ENCODE peak calls at places on chromosomes 2 and 18, in ten cellular contexts. One of them, this sample, is unnamed.

GRCh38 chr2:159905901-159906300 is 107.9 kb upstream of the CD302 start:
- DNase-seq in coronary artery: no peak
- DNase-seq in stomach: no peak
- DNase-seq in heart left ventricle: no peak
- DNase-seq in dorsolateral prefrontal cortex: no peak
- DNase-seq in pancreas: no peak
- DNase-seq in HFF-Myc: no peak
- DNase-seq in breast epithelium: no peak
- DNase-seq in CD8-positive, alpha-beta memory T cell: no peak
- DNase-seq in thyroid gland: no peak
- DNase-seq in this sample: no peak

GRCh38 chr2:185967335-185967734 is 228.7 kb downstream of the FSIP2 start:
- DNase-seq in coronary artery: no peak
- DNase-seq in stomach: no peak
- DNase-seq in heart left ventricle: no peak
- DNase-seq in dorsolateral prefrontal cortex: no peak
- DNase-seq in pancreas: no peak
- DNase-seq in HFF-Myc: no peak
- DNase-seq in breast epithelium: no peak
- DNase-seq in CD8-positive, alpha-beta memory T cell: no peak
- DNase-seq in thyroid gland: no peak
- DNase-seq in this sample: no peak

GRCh38 chr18:55407774-55408535 is 180.0 kb downstream of the TCF4 start:
- DNase-seq in coronary artery: no peak
- DNase-seq in stomach: no peak
- DNase-seq in heart left ventricle: no peak
- DNase-seq in dorsolateral prefrontal cortex: no peak
- DNase-seq in pancreas: no peak
- DNase-seq in HFF-Myc: no peak
- DNase-seq in breast epithelium: no peak
- DNase-seq in CD8-positive, alpha-beta memory T cell: no peak
- DNase-seq in thyroid gland: no peak
- DNase-seq in this sample: no peak

GRCh38 chr2:168594778-168595177 is 138.7 kb downstream of the CERS6 start:
- DNase-seq in coronary artery: no peak
- DNase-seq in stomach: no peak
- DNase-seq in heart left ventricle: no peak
- DNase-seq in dorsolateral prefrontal cortex: no peak
- DNase-seq in pancreas: no peak
- DNase-seq in HFF-Myc: no peak
- DNase-seq in breast epithelium: no peak
- DNase-seq in CD8-positive, alpha-beta memory T cell: no peak
- DNase-seq in thyroid gland: no peak
- DNase-seq in this sample: no peak

GRCh38 chr2:128408349-128409305 is 90.0 kb upstream of the HS6ST1 start:
- DNase-seq in coronary artery: peak
- DNase-seq in stomach: peak
- DNase-seq in heart left ventricle: no peak
- DNase-seq in dorsolateral prefrontal cortex: no peak
- DNase-seq in pancreas: peak
- DNase-seq in HFF-Myc: no peak
- DNase-seq in breast epithelium: no peak
- DNase-seq in CD8-positive, alpha-beta memory T cell: no peak
- DNase-seq in thyroid gland: no peak
- DNase-seq in this sample: no peak

GRCh38 chr2:28452534-28453081 is 43.3 kb upstream of the PLB1 start:
- DNase-seq in coronary artery: no peak
- DNase-seq in stomach: peak
- DNase-seq in heart left ventricle: peak
- DNase-seq in dorsolateral prefrontal cortex: peak
- DNase-seq in pancreas: peak
- DNase-seq in HFF-Myc: no peak
- DNase-seq in breast epithelium: peak
- DNase-seq in CD8-positive, alpha-beta memory T cell: peak
- DNase-seq in thyroid gland: peak
- DNase-seq in this sample: peak

GRCh38 chr2:85215074-85216050 is 82.2 kb downstream of the TCF7L1 start:
- DNase-seq in coronary artery: no peak
- DNase-seq in stomach: no peak
- DNase-seq in heart left ventricle: no peak
- DNase-seq in dorsolateral prefrontal cortex: no peak
- DNase-seq in pancreas: no peak
- DNase-seq in HFF-Myc: peak
- DNase-seq in breast epithelium: no peak
- DNase-seq in CD8-positive, alpha-beta memory T cell: no peak
- DNase-seq in thyroid gland: peak
- DNase-seq in this sample: no peak

GRCh38 chr2:216799873-216800421 is 59.9 kb downstream of the TNP1 start:
- DNase-seq in coronary artery: no peak
- DNase-seq in stomach: no peak
- DNase-seq in heart left ventricle: no peak
- DNase-seq in dorsolateral prefrontal cortex: peak
- DNase-seq in pancreas: no peak
- DNase-seq in HFF-Myc: no peak
- DNase-seq in breast epithelium: no peak
- DNase-seq in CD8-positive, alpha-beta memory T cell: no peak
- DNase-seq in thyroid gland: no peak
- DNase-seq in this sample: no peak

GRCh38 chr18:13611058-13611615 is 115.2 kb downstream of the FAM210A start:
- DNase-seq in coronary artery: peak
- DNase-seq in stomach: no peak
- DNase-seq in heart left ventricle: peak
- DNase-seq in dorsolateral prefrontal cortex: peak
- DNase-seq in pancreas: no peak
- DNase-seq in HFF-Myc: no peak
- DNase-seq in breast epithelium: no peak
- DNase-seq in CD8-positive, alpha-beta memory T cell: no peak
- DNase-seq in thyroid gland: no peak
- DNase-seq in this sample: peak

GRCh38 chr18:13608791-13609552 is 117.4 kb downstream of the FAM210A start:
- DNase-seq in coronary artery: no peak
- DNase-seq in stomach: no peak
- DNase-seq in heart left ventricle: no peak
- DNase-seq in dorsolateral prefrontal cortex: no peak
- DNase-seq in pancreas: no peak
- DNase-seq in HFF-Myc: no peak
- DNase-seq in breast epithelium: no peak
- DNase-seq in CD8-positive, alpha-beta memory T cell: no peak
- DNase-seq in thyroid gland: peak
- DNase-seq in this sample: peak

GRCh38 chr18:13611616-13612110 is 114.7 kb downstream of the FAM210A start:
- DNase-seq in coronary artery: no peak
- DNase-seq in stomach: no peak
- DNase-seq in heart left ventricle: peak
- DNase-seq in dorsolateral prefrontal cortex: no peak
- DNase-seq in pancreas: no peak
- DNase-seq in HFF-Myc: no peak
- DNase-seq in breast epithelium: no peak
- DNase-seq in CD8-positive, alpha-beta memory T cell: no peak
- DNase-seq in thyroid gland: no peak
- DNase-seq in this sample: no peak

GRCh38 chr18:13612111-13612997 is 114.0 kb downstream of the FAM210A start:
- DNase-seq in coronary artery: no peak
- DNase-seq in stomach: peak
- DNase-seq in heart left ventricle: no peak
- DNase-seq in dorsolateral prefrontal cortex: no peak
- DNase-seq in pancreas: no peak
- DNase-seq in HFF-Myc: no peak
- DNase-seq in breast epithelium: no peak
- DNase-seq in CD8-positive, alpha-beta memory T cell: peak
- DNase-seq in thyroid gland: no peak
- DNase-seq in this sample: peak

GRCh38 chr18:13610517-13610916 is 115.8 kb downstream of the FAM210A start:
- DNase-seq in coronary artery: no peak
- DNase-seq in stomach: no peak
- DNase-seq in heart left ventricle: no peak
- DNase-seq in dorsolateral prefrontal cortex: no peak
- DNase-seq in pancreas: no peak
- DNase-seq in HFF-Myc: no peak
- DNase-seq in breast epithelium: no peak
- DNase-seq in CD8-positive, alpha-beta memory T cell: no peak
- DNase-seq in thyroid gland: no peak
- DNase-seq in this sample: no peak
- H3K4me3 ChIP-seq in coronary artery: peak
- H3K4me3 ChIP-seq in stomach: peak
- H3K4me3 ChIP-seq in heart left ventricle: peak
- H3K4me3 ChIP-seq in dorsolateral prefrontal cortex: peak
- H3K4me3 ChIP-seq in pancreas: no peak
- H3K4me3 ChIP-seq in HFF-Myc: no peak
- H3K4me3 ChIP-seq in breast epithelium: peak
- H3K4me3 ChIP-seq in CD8-positive, alpha-beta memory T cell: no peak
- H3K4me3 ChIP-seq in thyroid gland: no peak
- H3K4me3 ChIP-seq in this sample: no peak

DNA sequence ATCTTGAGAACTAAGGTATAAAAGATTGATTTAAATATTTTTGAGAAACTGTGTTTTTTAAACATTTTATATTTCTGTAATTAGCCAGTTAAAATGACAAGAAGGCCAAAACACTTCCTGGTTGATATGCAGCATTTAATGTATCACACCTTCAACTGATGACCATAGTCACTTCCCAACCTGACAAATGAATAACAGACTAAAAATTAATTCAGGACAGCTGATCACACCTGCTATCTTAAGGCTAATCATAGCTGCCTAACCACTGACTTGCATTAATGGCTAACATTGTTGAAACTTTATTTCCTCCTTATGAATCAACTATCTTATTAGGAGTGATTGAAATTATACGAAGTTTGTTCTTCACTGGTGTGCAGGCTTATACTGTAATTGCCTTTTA is 125.8 kb upstream of the MSTN start:
- DNase-seq in coronary artery: no peak
- DNase-seq in stomach: no peak
- DNase-seq in heart left ventricle: no peak
- DNase-seq in dorsolateral prefrontal cortex: no peak
- DNase-seq in pancreas: no peak
- DNase-seq in HFF-Myc: no peak
- DNase-seq in breast epithelium: no peak
- DNase-seq in CD8-positive, alpha-beta memory T cell: no peak
- DNase-seq in thyroid gland: no peak
- DNase-seq in this sample: no peak
- H3K4me3 ChIP-seq in coronary artery: no peak
- H3K4me3 ChIP-seq in stomach: no peak
- H3K4me3 ChIP-seq in heart left ventricle: no peak
- H3K4me3 ChIP-seq in dorsolateral prefrontal cortex: no peak
- H3K4me3 ChIP-seq in pancreas: no peak
- H3K4me3 ChIP-seq in HFF-Myc: no peak
- H3K4me3 ChIP-seq in breast epithelium: no peak
- H3K4me3 ChIP-seq in CD8-positive, alpha-beta memory T cell: no peak
- H3K4me3 ChIP-seq in thyroid gland: no peak
- H3K4me3 ChIP-seq in this sample: no peak

GRCh38 chr2:108621689-108622681 is 87.7 kb downstream of the LIMS1 start:
- DNase-seq in coronary artery: no peak
- DNase-seq in stomach: no peak
- DNase-seq in heart left ventricle: no peak
- DNase-seq in dorsolateral prefrontal cortex: no peak
- DNase-seq in pancreas: no peak
- DNase-seq in HFF-Myc: no peak
- DNase-seq in breast epithelium: no peak
- DNase-seq in CD8-positive, alpha-beta memory T cell: no peak
- DNase-seq in thyroid gland: peak
- DNase-seq in this sample: no peak

GRCh38 chr2:108620656-108621055 is 86.4 kb downstream of the LIMS1 start:
- DNase-seq in coronary artery: no peak
- DNase-seq in stomach: no peak
- DNase-seq in heart left ventricle: no peak
- DNase-seq in dorsolateral prefrontal cortex: no peak
- DNase-seq in pancreas: no peak
- DNase-seq in HFF-Myc: no peak
- DNase-seq in breast epithelium: no peak
- DNase-seq in CD8-positive, alpha-beta memory T cell: no peak
- DNase-seq in thyroid gland: no peak
- DNase-seq in this sample: no peak

GRCh38 chr2:108623616-108624015 is 89.3 kb downstream of the LIMS1 start:
- DNase-seq in coronary artery: no peak
- DNase-seq in stomach: no peak
- DNase-seq in heart left ventricle: no peak
- DNase-seq in dorsolateral prefrontal cortex: no peak
- DNase-seq in pancreas: no peak
- DNase-seq in HFF-Myc: no peak
- DNase-seq in breast epithelium: no peak
- DNase-seq in CD8-positive, alpha-beta memory T cell: no peak
- DNase-seq in thyroid gland: no peak
- DNase-seq in this sample: no peak

GRCh38 chr2:108619916-108620620 is 85.8 kb downstream of the LIMS1 start:
- DNase-seq in coronary artery: no peak
- DNase-seq in stomach: no peak
- DNase-seq in heart left ventricle: no peak
- DNase-seq in dorsolateral prefrontal cortex: no peak
- DNase-seq in pancreas: no peak
- DNase-seq in HFF-Myc: no peak
- DNase-seq in breast epithelium: no peak
- DNase-seq in CD8-positive, alpha-beta memory T cell: no peak
- DNase-seq in thyroid gland: no peak
- DNase-seq in this sample: no peak

GRCh38 chr2:108621087-108621559 is 86.9 kb downstream of the LIMS1 start:
- DNase-seq in coronary artery: no peak
- DNase-seq in stomach: peak
- DNase-seq in heart left ventricle: no peak
- DNase-seq in dorsolateral prefrontal cortex: no peak
- DNase-seq in pancreas: peak
- DNase-seq in HFF-Myc: no peak
- DNase-seq in breast epithelium: no peak
- DNase-seq in CD8-positive, alpha-beta memory T cell: peak
- DNase-seq in thyroid gland: peak
- DNase-seq in this sample: peak
- H3K4me3 ChIP-seq in coronary artery: peak
- H3K4me3 ChIP-seq in stomach: peak
- H3K4me3 ChIP-seq in heart left ventricle: no peak
- H3K4me3 ChIP-seq in dorsolateral prefrontal cortex: no peak
- H3K4me3 ChIP-seq in pancreas: no peak
- H3K4me3 ChIP-seq in HFF-Myc: no peak
- H3K4me3 ChIP-seq in breast epithelium: peak
- H3K4me3 ChIP-seq in CD8-positive, alpha-beta memory T cell: peak
- H3K4me3 ChIP-seq in thyroid gland: no peak
- H3K4me3 ChIP-seq in this sample: peak

GRCh38 chr2:218366621-218367414 is 10.2 kb downstream of the CATIP start:
- DNase-seq in coronary artery: peak
- DNase-seq in stomach: no peak
- DNase-seq in heart left ventricle: no peak
- DNase-seq in dorsolateral prefrontal cortex: no peak
- DNase-seq in pancreas: no peak
- DNase-seq in HFF-Myc: no peak
- DNase-seq in breast epithelium: no peak
- DNase-seq in CD8-positive, alpha-beta memory T cell: no peak
- DNase-seq in thyroid gland: no peak
- DNase-seq in this sample: no peak

GRCh38 chr2:218368621-218369153 is 12.0 kb downstream of the CATIP start:
- DNase-seq in coronary artery: peak
- DNase-seq in stomach: no peak
- DNase-seq in heart left ventricle: peak
- DNase-seq in dorsolateral prefrontal cortex: peak
- DNase-seq in pancreas: peak
- DNase-seq in HFF-Myc: no peak
- DNase-seq in breast epithelium: no peak
- DNase-seq in CD8-positive, alpha-beta memory T cell: no peak
- DNase-seq in thyroid gland: peak
- DNase-seq in this sample: no peak

GRCh38 chr2:218369374-218369773 is 12.7 kb upstream of the SLC11A1 start:
- DNase-seq in coronary artery: no peak
- DNase-seq in stomach: no peak
- DNase-seq in heart left ventricle: no peak
- DNase-seq in dorsolateral prefrontal cortex: no peak
- DNase-seq in pancreas: no peak
- DNase-seq in HFF-Myc: no peak
- DNase-seq in breast epithelium: no peak
- DNase-seq in CD8-positive, alpha-beta memory T cell: no peak
- DNase-seq in thyroid gland: peak
- DNase-seq in this sample: no peak

GRCh38 chr2:218367415-218368149 is 10.9 kb downstream of the CATIP start:
- DNase-seq in coronary artery: peak
- DNase-seq in stomach: peak
- DNase-seq in heart left ventricle: peak
- DNase-seq in dorsolateral prefrontal cortex: peak
- DNase-seq in pancreas: peak
- DNase-seq in HFF-Myc: peak
- DNase-seq in breast epithelium: peak
- DNase-seq in CD8-positive, alpha-beta memory T cell: peak
- DNase-seq in thyroid gland: peak
- DNase-seq in this sample: peak

DNA sequence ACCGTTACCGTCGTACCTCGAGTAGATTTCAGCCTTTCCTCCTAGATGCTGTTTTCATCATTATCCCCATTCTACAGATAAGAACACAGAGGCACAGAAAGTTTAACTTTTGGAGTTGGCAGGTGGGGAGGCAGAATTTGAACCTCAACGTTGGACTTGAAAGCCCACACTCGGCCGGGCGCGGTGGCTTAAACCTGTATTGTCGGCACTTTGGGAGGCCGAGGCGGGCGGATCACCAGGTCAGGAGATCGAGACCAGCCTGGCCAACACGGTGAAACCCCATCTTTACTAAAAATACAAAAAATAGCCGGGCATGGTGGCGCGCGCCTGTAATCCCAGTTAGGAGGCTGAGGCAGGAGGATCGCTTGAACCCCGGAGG is 11.5 kb downstream of the CATIP start:
- DNase-seq in coronary artery: no peak
- DNase-seq in stomach: no peak
- DNase-seq in heart left ventricle: no peak
- DNase-seq in dorsolateral prefrontal cortex: no peak
- DNase-seq in pancreas: no peak
- DNase-seq in HFF-Myc: no peak
- DNase-seq in breast epithelium: no peak
- DNase-seq in CD8-positive, alpha-beta memory T cell: no peak
- DNase-seq in thyroid gland: no peak
- DNase-seq in this sample: no peak
- H3K4me3 ChIP-seq in coronary artery: peak
- H3K4me3 ChIP-seq in stomach: peak
- H3K4me3 ChIP-seq in heart left ventricle: peak
- H3K4me3 ChIP-seq in dorsolateral prefrontal cortex: peak
- H3K4me3 ChIP-seq in pancreas: peak
- H3K4me3 ChIP-seq in HFF-Myc: peak
- H3K4me3 ChIP-seq in breast epithelium: peak
- H3K4me3 ChIP-seq in CD8-positive, alpha-beta memory T cell: peak
- H3K4me3 ChIP-seq in thyroid gland: peak
- H3K4me3 ChIP-seq in this sample: peak